ENCODE peak calls at places on chromosome X, in six cellular contexts. G is activated naive CD4-positive, alpha-beta T cell treated with Interleukin-2 at 50 U/mL for 16 hours; H is HFF-Myc; U is EH; V is CD4-positive, CD25-positive, alpha-beta regulatory T cell; Y is upper lobe of right lung. D is an unnamed sample.

GRCh38 chrX:103513067-103513466 is 6.2 kb downstream of the RAB40A start:
- DNase-seq in G (no peak), H (no peak), U (no peak), V (no peak), Y (no peak), D (no peak)

GRCh38 chrX:108384783-108385182 is 53.4 kb downstream of the COL4A6 start:
- DNase-seq in G (no peak), H (no peak), U (no peak), V (no peak), Y (no peak), D (no peak)

GRCh38 chrX:1484638-1485019 is 31.9 kb upstream of the ASMTL start:
- DNase-seq in G (no peak), H (no peak), U (no peak), V (no peak), Y (no peak), D (no peak)

GRCh38 chrX:133402042-133402453 is 13.2 kb downstream of the GPC4 start:
- DNase-seq in G (no peak), H (no peak), U (no peak), V (no peak), Y (no peak), D (no peak)

GRCh38 chrX:151902813-151903591 is 9.7 kb upstream of the MAGEA4 start:
- DNase-seq in G (no peak), H (peak), U (peak), V (no peak), Y (no peak), D (peak)

GRCh38 chrX:122154019-122154418 is 1030.1 kb upstream of the GRIA3 start:
- DNase-seq in G (no peak), H (no peak), U (no peak), V (no peak), Y (no peak), D (no peak)

GRCh38 chrX:154840856-154841255 is 6.4 kb upstream of the SMIM9 start:
- DNase-seq in G (no peak), H (peak), U (peak), V (peak), Y (no peak), D (peak)

GRCh38 chrX:17613979-17614572 is 123.2 kb upstream of the SCML1 start:
- DNase-seq in G (no peak), H (no peak), U (peak), V (no peak), Y (peak), D (no peak)

GRCh38 chrX:73876897-73877296 is 313.9 kb downstream of the CHIC1 start:
- DNase-seq in G (no peak), H (no peak), U (no peak), V (no peak), Y (no peak), D (no peak)

D was measured in NCI-H460.